ENCODE peak calls at places on chromosomes 2 and 18, in ten cellular contexts. E is RWPE2; V is natural killer cell; Q is activated naive CD8-positive, alpha-beta T cell treated with anti-CD3 and anti-CD28 coated beads, Interleukin-2, amount 50 U/mL, for 24 hours; O is upper lobe of left lung; K is heart left ventricle; U is T-cell; W is naive thymus-derived CD4-positive, alpha-beta T cell; C is activated T-cell treated with anti-CD3 and anti-CD28 coated beads, Interleukin-2, amount 50 U/mL, for 4 hours; N is CD4-positive, alpha-beta T cell. L is an unnamed sample.

GRCh38 chr18:36181386-36181785 is 5.9 kb upstream of the MOCOS start:
- ATAC-seq in E (no peak), V (no peak), Q (no peak), O (no peak), K (no peak), U (no peak), W (no peak), C (no peak), N (no peak), L (no peak)

GRCh38 chr2:161078211-161078539 is 82.1 kb upstream of the TANK start:
- ATAC-seq in E (peak; percentile 87), V (no peak), Q (no peak), O (no peak), K (no peak), U (no peak), W (no peak), C (no peak), N (no peak), L (no peak)

GRCh38 chr2:178238144-178238521 is 43.8 kb downstream of the OSBPL6 start:
- ATAC-seq in E (peak; percentile 85), V (no peak), Q (no peak), O (no peak), K (no peak), U (no peak), W (no peak), C (no peak), N (no peak), L (no peak)

GRCh38 chr2:235291464-235291863 is 202.4 kb upstream of the AGAP1 start:
- ATAC-seq in E (no peak), V (no peak), Q (no peak), O (no peak), K (no peak), U (no peak), W (no peak), C (no peak), N (no peak), L (no peak)

GRCh38 chr18:63090334-63090733 is 229.2 kb downstream of the BCL2 start:
- ATAC-seq in E (peak; percentile 38), V (no peak), Q (no peak), O (no peak), K (no peak), U (no peak), W (no peak), C (no peak), N (no peak), L (no peak)

GRCh38 chr2:222888716-222889115 is 27.9 kb downstream of the ACSL3 start:
- ATAC-seq in E (no peak), V (no peak), Q (no peak), O (no peak), K (no peak), U (no peak), W (no peak), C (no peak), N (no peak), L (no peak)

GRCh38 chr2:189613077-189613636 is 32.6 kb upstream of the SLC40A1 start:
- ATAC-seq in E (peak; percentile 66), V (no peak), Q (no peak), O (peak; percentile 89), K (peak; percentile 96), U (no peak), W (no peak), C (no peak), N (no peak), L (no peak)

GRCh38 chr18:54558609-54559585 is 32.1 kb upstream of the DYNAP start:
- ATAC-seq in E (no peak), V (no peak), Q (no peak), O (no peak), K (no peak), U (no peak), W (no peak), C (no peak), N (no peak), L (no peak)

L was measured in activated CD4-positive, CD25-positive, alpha-beta regulatory T cell treated with anti-CD3 and anti-CD28 coated beads, Interleukin-2, amount 50 U/mL, for 24 hours.